ENCODE peak calls at places on chromosome 13, in five cellular contexts. B is uterus, A is H9, Q is colonic mucosa, J is AG04450. K is an unnamed sample. For H3K27me3, the result is how much of the 10 kb centered on the place peaks cover.

GRCh38 chr13:35630551-35631275 is 154.2 kb upstream of the MAB21L1 start:
- DNase-seq in B (no peak), A (peak), Q (no peak), J (peak), K (peak)

GRCh38 chr13:23985060-23985459 is 87.8 kb upstream of the C1QTNF9B start:
- DNase-seq in B (no peak), A (no peak), Q (no peak), J (no peak), K (peak)

GRCh38 chr13:113848431-113849260 is 15.2 kb downstream of the GAS6 start:
- DNase-seq in B (no peak), A (peak), Q (peak), J (no peak), K (peak)

GRCh38 chr13:104592127-104592526 is 1525.9 kb upstream of the SLC10A2 start:
- DNase-seq in B (no peak), A (no peak), Q (no peak), J (peak), K (peak)

GRCh38 chr13:25906211-25906661 is 145.6 kb downstream of the SHISA2 start:
- DNase-seq in B (no peak), A (no peak), Q (no peak), J (no peak), K (no peak)

GRCh38 chr13:27401210-27401609 is 23.2 kb upstream of the GTF3A start:
- DNase-seq in B (no peak), A (no peak), Q (peak), J (no peak), K (peak)

GRCh38 chr13:44876782-44877324 is 112.4 kb downstream of the NUFIP1 start:
- DNase-seq in B (no peak), A (peak), Q (no peak), J (no peak), K (no peak)

GRCh38 chr13:18628428-18628827 is 553.2 kb downstream of the TUBA3C start:
- DNase-seq in B (no peak), A (no peak), Q (no peak), J (no peak), K (no peak)

GRCh38 chr13:43484432-43485225 is 302.1 kb downstream of the ENOX1 start:
- DNase-seq in B (no peak), A (no peak), Q (no peak), J (no peak), K (no peak)

GRCh38 chr13:94390881-94391280 is 88.6 kb downstream of the DCT start:
- DNase-seq in B (no peak), A (no peak), Q (no peak), J (no peak), K (no peak)

GRCh38 chr13:26024558-26024957 is 27.3 kb downstream of the SHISA2 start:
- DNase-seq in B (no peak), A (no peak), Q (no peak), J (no peak), K (no peak)

GRCh38 chr13:61654501-61654900 is 238.9 kb upstream of the PCDH20 start:
- DNase-seq in B (no peak), A (no peak), Q (no peak), J (no peak), K (no peak)

GRCh38 chr13:111646464-111646855 is 326.0 kb downstream of the TEX29 start:
- DNase-seq in B (no peak), A (no peak), Q (no peak), J (no peak), K (no peak)
- H3K27me3 ChIP-seq in B (under half), A (under half), Q (under half), J (under half), K (under half)

DNA sequence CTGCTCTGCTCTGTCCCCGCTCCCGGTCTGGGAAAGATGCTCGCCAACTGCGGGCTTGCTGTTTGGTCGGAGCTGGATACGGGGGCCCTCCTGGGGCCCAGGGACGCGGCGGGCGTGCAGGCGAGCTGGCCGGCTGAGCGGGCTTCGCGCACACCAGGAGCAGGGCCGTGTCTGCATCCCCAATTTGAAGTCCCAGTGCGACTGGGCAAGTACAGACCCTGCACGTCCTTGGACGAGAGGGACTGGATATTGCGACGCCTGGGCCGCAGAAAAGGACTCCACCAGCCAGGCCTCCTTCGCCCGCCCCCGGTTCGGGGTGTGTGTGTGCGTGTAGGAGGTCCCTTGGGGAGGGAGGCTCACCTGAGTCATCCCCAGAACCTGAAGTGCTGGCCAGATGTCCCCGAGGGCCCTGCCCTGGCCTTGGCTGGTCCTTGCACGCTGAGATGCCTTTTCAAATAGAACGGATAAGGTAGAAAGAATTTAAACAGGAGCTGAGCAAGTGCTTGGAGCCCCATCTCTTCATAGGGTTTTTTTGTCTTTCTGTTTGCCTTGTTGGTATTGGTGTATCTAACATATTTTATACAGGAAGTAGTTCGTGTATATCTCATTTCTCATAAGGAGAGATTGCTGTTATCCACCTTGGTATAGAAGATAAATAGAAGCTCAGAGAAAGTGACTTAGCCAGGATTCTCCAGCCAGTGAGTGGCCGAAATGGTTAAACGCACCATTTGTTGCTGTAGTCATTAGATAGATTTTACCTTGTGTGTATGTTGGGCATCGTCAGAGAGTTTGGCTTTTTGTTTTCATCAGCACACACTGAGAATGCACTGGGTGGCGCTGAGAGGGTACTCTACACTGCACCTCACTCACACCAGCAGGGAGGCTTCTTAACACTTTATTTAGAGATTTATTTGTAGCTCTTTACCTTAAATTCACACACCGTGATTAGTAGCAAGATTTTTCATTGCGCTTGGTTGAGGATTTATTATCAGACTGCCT is 1.1 kb downstream of the NAXD start:
- DNase-seq in B (no peak), A (no peak), Q (peak), J (no peak), K (no peak)
- TF ChIP-seq CTCF in B (no peak), A (peak), Q (no peak), J (no peak), K (no peak)

GRCh38 chr13:98652721-98653470 is 76.0 kb upstream of the STK24 start:
- DNase-seq in B (no peak), A (no peak), Q (no peak), J (no peak), K (no peak)
- H3K27ac ChIP-seq in B (no peak), A (no peak), Q (no peak), J (no peak), K (no peak)

DNA sequence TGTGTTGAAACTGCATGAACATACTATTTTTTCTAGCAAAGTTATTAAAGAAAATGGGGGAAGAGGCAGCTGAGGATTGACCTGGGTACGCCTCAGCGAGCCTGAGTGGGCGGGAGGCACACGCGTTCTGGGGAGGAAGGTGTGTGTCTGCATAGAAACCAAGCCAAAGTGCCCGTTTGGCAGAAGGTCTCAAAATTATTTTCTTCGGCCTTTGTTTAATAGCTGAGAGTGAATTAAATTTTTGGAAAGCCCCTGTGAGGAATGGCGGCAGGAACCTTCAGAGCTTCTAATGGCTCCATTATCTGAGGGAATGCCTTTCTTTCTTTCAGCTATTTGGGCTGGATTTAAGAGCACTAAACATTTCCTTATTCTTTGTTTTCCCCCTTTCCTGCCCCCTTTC is 5.2 kb downstream of the ZIC2 start:
- DNase-seq in B (no peak), A (no peak), Q (no peak), J (no peak), K (no peak)
- H3K27me3 ChIP-seq in B (half or more), A (under half), Q (half or more), J (half or more), K (half or more)

DNA sequence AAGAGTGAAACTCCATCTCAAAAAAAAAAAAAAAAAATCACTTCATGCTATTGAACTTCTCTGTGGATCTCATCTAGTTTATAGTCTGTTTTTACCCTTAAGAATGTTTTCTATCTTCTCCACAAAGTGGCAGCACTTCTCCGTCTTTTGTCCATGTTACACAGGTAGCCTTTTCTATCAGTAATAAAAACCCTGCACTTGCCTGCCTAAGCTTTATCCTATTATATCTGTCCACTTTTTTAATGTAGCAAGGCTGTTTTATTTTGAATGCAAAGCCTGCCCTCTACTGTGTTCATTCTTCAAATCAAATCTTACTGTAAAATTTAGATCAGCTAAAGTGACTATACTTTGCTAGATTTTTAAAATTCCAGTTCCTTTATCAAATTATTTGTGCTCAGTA is 124.0 kb downstream of the STOML3 start:
- DNase-seq in B (no peak), A (no peak), Q (no peak), J (no peak), K (no peak)
- TF ChIP-seq CTCF in B (no peak), A (no peak), Q (no peak), J (no peak), K (peak)